ENCODE peak calls at places on chromosomes 2 and 18, in ten cellular contexts. V is NCI-H774; W is astrocyte of the hippocampus; U is stimulated activated CD8-positive, alpha-beta memory T cell treated with anti-CD3 and anti-CD28 coated beads, Interleukin-12 subunit alpha, Interleukin-12 subunit beta, amount 100 ng/mL, for 1 hour; H is activated T-cell treated with anti-CD3 and anti-CD28 coated beads, Interleukin-2, amount 50 U/mL, for 72 hours; J is ureter; M is NCI-H2081; E is fibroblast of mammary gland; X is glutamatergic neuron; P is upper lobe of right lung. A is an unnamed sample.

GRCh38 chr2:43059183-43059897 is 167.1 kb downstream of the ZFP36L2 start:
- DNase-seq in V (no peak), W (peak), U (peak), H (peak), J (peak), M (peak), E (peak), X (no peak), P (peak), A (peak)

GRCh38 chr2:212156114-212156513 is 382.5 kb downstream of the ERBB4 start:
- DNase-seq in V (no peak), W (no peak), U (no peak), H (no peak), J (no peak), M (no peak), E (no peak), X (no peak), P (no peak), A (no peak)

GRCh38 chr2:136107238-136108033 is 10.5 kb downstream of the CXCR4 start:
- DNase-seq in V (no peak), W (no peak), U (no peak), H (no peak), J (no peak), M (no peak), E (no peak), X (no peak), P (no peak), A (no peak)

GRCh38 chr2:68330691-68331090 is 10.9 kb upstream of the CNRIP1 start:
- DNase-seq in V (no peak), W (peak), U (no peak), H (no peak), J (no peak), M (no peak), E (peak), X (no peak), P (no peak), A (no peak)

GRCh38 chr2:221629478-221629877 is 57.4 kb upstream of the EPHA4 start:
- DNase-seq in V (no peak), W (peak), U (no peak), H (no peak), J (no peak), M (no peak), E (peak), X (no peak), P (no peak), A (no peak)

GRCh38 chr2:24280161-24280560 is 80.2 kb downstream of the ITSN2 start:
- DNase-seq in V (no peak), W (no peak), U (no peak), H (no peak), J (no peak), M (no peak), E (no peak), X (no peak), P (no peak), A (no peak)

GRCh38 chr2:82013641-82014040 is 1709.1 kb upstream of the LRRTM1 start:
- DNase-seq in V (no peak), W (no peak), U (no peak), H (no peak), J (no peak), M (peak), E (no peak), X (no peak), P (no peak), A (no peak)

GRCh38 chr2:190961918-190962487 is 52.0 kb downstream of the STAT1 start:
- DNase-seq in V (no peak), W (peak), U (no peak), H (no peak), J (no peak), M (no peak), E (peak), X (no peak), P (no peak), A (no peak)

GRCh38 chr2:68709421-68709911 is 25.1 kb upstream of the ARHGAP25 start:
- DNase-seq in V (peak), W (peak), U (no peak), H (no peak), J (no peak), M (peak), E (peak), X (no peak), P (no peak), A (no peak)

GRCh38 chr18:6994053-6994452 is 123.5 kb downstream of the LAMA1 start:
- DNase-seq in V (no peak), W (no peak), U (no peak), H (no peak), J (peak), M (no peak), E (no peak), X (no peak), P (no peak), A (no peak)

GRCh38 chr2:174340400-174341300 is 5.9 kb downstream of the SP9 start:
- DNase-seq in V (no peak), W (peak), U (no peak), H (peak), J (no peak), M (no peak), E (no peak), X (peak), P (no peak), A (no peak)

GRCh38 chr2:133200684-133201421 is 367.4 kb downstream of the NCKAP5 start:
- DNase-seq in V (no peak), W (peak), U (no peak), H (no peak), J (no peak), M (no peak), E (peak), X (no peak), P (no peak), A (no peak)

A was measured in CD4-positive, alpha-beta T cell.